ENCODE peak calls at places on chromosomes 11 and 22, in six cellular contexts. One of them, this sample, is unnamed.

GRCh38 chr11:417652-418342 is 3.0 kb upstream of the SIGIRR start:
- DNase-seq in activated CD4-positive, alpha-beta T cell treated with anti-CD3 and anti-CD28 coated beads, Interleukin-2, amount 10 ng/mL, durations not matched to agents 7 days and 5 days: no peak
- DNase-seq in kidney epithelial cell: no peak
- DNase-seq in GM04504: no peak
- DNase-seq in EH: no peak
- DNase-seq in nucleus accumbens: no peak
- DNase-seq in this sample: no peak

GRCh38 chr22:19981961-19982920 is 34.4 kb downstream of the ARVCF start:
- DNase-seq in GM04504: no peak
- DNase-seq in EH: no peak
- DNase-seq in activated CD4-positive, alpha-beta T cell treated with anti-CD3 and anti-CD28 coated beads, Interleukin-2, amount 10 ng/mL, durations not matched to agents 7 days and 5 days: no peak
- DNase-seq in nucleus accumbens: no peak
- DNase-seq in kidney epithelial cell: no peak
- DNase-seq in this sample: no peak

GRCh38 chr11:34002420-34002819 is 49.1 kb upstream of the CAPRIN1 start:
- DNase-seq in GM04504: no peak
- DNase-seq in EH: no peak
- DNase-seq in activated CD4-positive, alpha-beta T cell treated with anti-CD3 and anti-CD28 coated beads, Interleukin-2, amount 10 ng/mL, durations not matched to agents 7 days and 5 days: no peak
- DNase-seq in nucleus accumbens: no peak
- DNase-seq in kidney epithelial cell: no peak
- DNase-seq in this sample: no peak

GRCh38 chr22:35530700-35531099 is 9.9 kb upstream of the RASD2 start:
- DNase-seq in EH: no peak
- DNase-seq in nucleus accumbens: no peak
- DNase-seq in GM04504: no peak
- DNase-seq in activated CD4-positive, alpha-beta T cell treated with anti-CD3 and anti-CD28 coated beads, Interleukin-2, amount 10 ng/mL, durations not matched to agents 7 days and 5 days: no peak
- DNase-seq in kidney epithelial cell: no peak
- DNase-seq in this sample: no peak

GRCh38 chr11:95152878-95153856 is 63.5 kb downstream of the ENDOD1 start:
- DNase-seq in nucleus accumbens: no peak
- DNase-seq in kidney epithelial cell: no peak
- DNase-seq in GM04504: no peak
- DNase-seq in EH: no peak
- DNase-seq in activated CD4-positive, alpha-beta T cell treated with anti-CD3 and anti-CD28 coated beads, Interleukin-2, amount 10 ng/mL, durations not matched to agents 7 days and 5 days: peak
- DNase-seq in this sample: no peak

GRCh38 chr11:71477637-71478011 is 24.6 kb downstream of the NADSYN1 start:
- DNase-seq in GM04504: no peak
- DNase-seq in nucleus accumbens: no peak
- DNase-seq in kidney epithelial cell: no peak
- DNase-seq in activated CD4-positive, alpha-beta T cell treated with anti-CD3 and anti-CD28 coated beads, Interleukin-2, amount 10 ng/mL, durations not matched to agents 7 days and 5 days: no peak
- DNase-seq in EH: no peak
- DNase-seq in this sample: no peak

GRCh38 chr11:116226731-116227130 is 546.1 kb downstream of the BUD13 start:
- DNase-seq in activated CD4-positive, alpha-beta T cell treated with anti-CD3 and anti-CD28 coated beads, Interleukin-2, amount 10 ng/mL, durations not matched to agents 7 days and 5 days: no peak
- DNase-seq in kidney epithelial cell: no peak
- DNase-seq in nucleus accumbens: no peak
- DNase-seq in EH: no peak
- DNase-seq in GM04504: no peak
- DNase-seq in this sample: no peak

GRCh38 chr22:29641781-29642355 is 38.4 kb downstream of the NF2 start:
- DNase-seq in GM04504: no peak
- DNase-seq in EH: no peak
- DNase-seq in kidney epithelial cell: no peak
- DNase-seq in activated CD4-positive, alpha-beta T cell treated with anti-CD3 and anti-CD28 coated beads, Interleukin-2, amount 10 ng/mL, durations not matched to agents 7 days and 5 days: no peak
- DNase-seq in nucleus accumbens: no peak
- DNase-seq in this sample: no peak

GRCh38 chr11:123301696-123302400 is 106.8 kb upstream of the CLMP start:
- DNase-seq in kidney epithelial cell: no peak
- DNase-seq in nucleus accumbens: peak
- DNase-seq in activated CD4-positive, alpha-beta T cell treated with anti-CD3 and anti-CD28 coated beads, Interleukin-2, amount 10 ng/mL, durations not matched to agents 7 days and 5 days: peak
- DNase-seq in GM04504: no peak
- DNase-seq in EH: peak
- DNase-seq in this sample: peak

GRCh38 chr11:29914203-29914930 is 102.5 kb downstream of the KCNA4 start:
- DNase-seq in nucleus accumbens: no peak
- DNase-seq in GM04504: no peak
- DNase-seq in kidney epithelial cell: no peak
- DNase-seq in EH: no peak
- DNase-seq in activated CD4-positive, alpha-beta T cell treated with anti-CD3 and anti-CD28 coated beads, Interleukin-2, amount 10 ng/mL, durations not matched to agents 7 days and 5 days: no peak
- DNase-seq in this sample: peak

GRCh38 chr22:18091916-18092526 is 14.2 kb downstream of the PEX26 start:
- DNase-seq in kidney epithelial cell: no peak
- DNase-seq in nucleus accumbens: no peak
- DNase-seq in GM04504: no peak
- DNase-seq in EH: peak
- DNase-seq in activated CD4-positive, alpha-beta T cell treated with anti-CD3 and anti-CD28 coated beads, Interleukin-2, amount 10 ng/mL, durations not matched to agents 7 days and 5 days: peak
- DNase-seq in this sample: no peak

GRCh38 chr11:91926967-91927366 is 297.7 kb upstream of the FAT3 start:
- DNase-seq in GM04504: no peak
- DNase-seq in activated CD4-positive, alpha-beta T cell treated with anti-CD3 and anti-CD28 coated beads, Interleukin-2, amount 10 ng/mL, durations not matched to agents 7 days and 5 days: no peak
- DNase-seq in kidney epithelial cell: no peak
- DNase-seq in EH: no peak
- DNase-seq in nucleus accumbens: no peak
- DNase-seq in this sample: no peak

GRCh38 chr11:126061707-126062678 is 673 bp downstream of the CDON start:
- DNase-seq in EH: peak
- DNase-seq in GM04504: no peak
- DNase-seq in activated CD4-positive, alpha-beta T cell treated with anti-CD3 and anti-CD28 coated beads, Interleukin-2, amount 10 ng/mL, durations not matched to agents 7 days and 5 days: peak
- DNase-seq in nucleus accumbens: no peak
- DNase-seq in kidney epithelial cell: no peak
- DNase-seq in this sample: peak

This sample was measured in ELR.